ENCODE peak calls at places on chromosome 9, in seven cellular contexts. L, Y, B, M, E, O and P are unnamed samples.

GRCh38 chr9:126421567-126422428 is 95.2 kb downstream of the MVB12B start:
- DNase-seq in E (no peak), O (no peak), M (no peak), L (no peak), B (no peak), Y (no peak), P (no peak)

GRCh38 chr9:126652140-126652558 is 38.4 kb downstream of the LMX1B start:
- DNase-seq in B (no peak), L (no peak), M (no peak), O (no peak), Y (no peak), E (no peak), P (no peak)

GRCh38 chr9:133664173-133664572 is 28.0 kb downstream of the DBH start:
- DNase-seq in E (no peak), L (no peak), M (no peak), B (no peak), Y (no peak), O (no peak), P (no peak)

GRCh38 chr9:90659626-90660364 is 17.2 kb upstream of the DIRAS2 start:
- DNase-seq in M (no peak), L (no peak), Y (no peak), O (no peak), E (no peak), B (no peak), P (peak; percentile 1)

GRCh38 chr9:112009656-112010055 is 113.0 kb downstream of the UGCG start:
- DNase-seq in L (no peak), O (no peak), Y (no peak), B (no peak), M (no peak), E (no peak), P (no peak)

GRCh38 chr9:93020785-93021670 is 37.5 kb upstream of the SUSD3 start:
- DNase-seq in E (no peak), B (no peak), L (no peak), M (no peak), Y (no peak), O (no peak), P (no peak)

GRCh38 chr9:99015890-99016289 is 72.2 kb downstream of the COL15A1 start:
- DNase-seq in E (no peak), B (no peak), Y (no peak), M (no peak), O (no peak), L (no peak), P (no peak)

GRCh38 chr9:76181020-76181641 is 213.1 kb downstream of the RFK start:
- DNase-seq in L (no peak), E (no peak), Y (peak; percentile 3), O (no peak), B (no peak), M (no peak), P (no peak)

GRCh38 chr9:95406114-95406513 is 88.6 kb upstream of the FANCC start:
- DNase-seq in E (no peak), M (no peak), B (no peak), Y (no peak), L (no peak), O (no peak), P (peak; percentile 30)

GRCh38 chr9:12640021-12640587 is 53.1 kb upstream of the TYRP1 start:
- DNase-seq in E (no peak), M (peak; percentile 20), B (no peak), L (peak; percentile 28), O (no peak), Y (no peak), P (peak; percentile 12)

GRCh38 chr9:33447404-33448158 is at the start of gene AQP3:
- DNase-seq in L (peak; percentile 73), B (peak; percentile 62), M (no peak), E (peak; percentile 69), Y (no peak), O (peak; percentile 44), P (no peak)

GRCh38 chr9:120713257-120714087 is 798 bp downstream of the MEGF9 start:
- DNase-seq in Y (no peak), B (peak; percentile 53), L (no peak), O (no peak), M (no peak), E (peak; percentile 11), P (no peak)

GRCh38 chr9:2872307-2872940 is 28.5 kb upstream of the PUM3 start:
- DNase-seq in O (no peak), M (peak; percentile 56), E (peak; percentile 12), Y (no peak), B (no peak), L (no peak), P (peak; percentile 17)